ENCODE peak calls at places on chromosomes 2 and 18, in six cellular contexts. C is GM12864; A is NCI-H1092; F is AG09309; V is neural progenitor cell; O is activated naive CD4-positive, alpha-beta T cell treated with anti-CD3 and anti-CD28 coated beads, Interleukin-2, amount 10 ng/mL, durations not matched to agents 7 days and 5 days. E is an unnamed sample.

GRCh38 chr18:34858188-34858587 is 148.1 kb downstream of the DTNA start:
- DNase-seq in F (no peak), A (no peak), O (no peak), V (no peak), C (no peak), E (no peak)

GRCh38 chr18:31555971-31556747 is 35.5 kb upstream of the TTR start:
- DNase-seq in C (peak; percentile 41), O (peak; percentile 47), A (peak; percentile 66), F (peak; percentile 25), V (peak; percentile 59), E (peak; percentile 35)

GRCh38 chr2:219766658-219767057 is 139.2 kb downstream of the SLC4A3 start:
- DNase-seq in F (no peak), V (no peak), O (no peak), C (no peak), A (no peak), E (no peak)

GRCh38 chr2:212677466-212677865 is 138.9 kb upstream of the ERBB4 start:
- DNase-seq in F (no peak), V (peak; percentile 37), C (no peak), A (no peak), O (no peak), E (no peak)

GRCh38 chr18:74598350-74599001 is 806 bp downstream of the ZNF407 start:
- DNase-seq in A (peak; percentile 70), O (peak; percentile 80), F (no peak), V (peak; percentile 76), C (peak; percentile 31), E (peak; percentile 22)

GRCh38 chr2:85457877-85458316 is 39.4 kb downstream of the SH2D6 start:
- DNase-seq in V (no peak), O (no peak), A (no peak), F (no peak), C (no peak), E (no peak)

GRCh38 chr2:111100765-111101162 is 19.9 kb upstream of the BCL2L11 start:
- DNase-seq in F (no peak), V (no peak), C (no peak), O (no peak), A (no peak), E (no peak)

GRCh38 chr2:96663829-96664228 is 21.3 kb downstream of the FER1L5 start:
- DNase-seq in F (no peak), V (no peak), C (no peak), O (no peak), A (no peak), E (no peak)

GRCh38 chr2:213238753-213239591 is 45.3 kb upstream of the SPAG16 start:
- DNase-seq in O (no peak), C (no peak), V (no peak), A (no peak), F (peak; percentile 71), E (peak; percentile 23)

GRCh38 chr2:196171248-196171871 is at the start of gene STK17B:
- DNase-seq in V (peak; percentile 97), C (peak; percentile 86), O (peak; percentile 97), F (peak; percentile 74), A (peak; percentile 87), E (peak; percentile 94)

GRCh38 chr2:115083216-115083615 is 640.8 kb downstream of the DPP10 start:
- DNase-seq in A (no peak), V (peak; percentile 15), F (no peak), O (no peak), C (no peak), E (no peak)

GRCh38 chr18:59303656-59304055 is 14.8 kb downstream of the CPLX4 start:
- DNase-seq in F (no peak), C (no peak), V (no peak), A (no peak), O (no peak), E (no peak)

GRCh38 chr2:103792039-103792438 is 1030.2 kb downstream of the TMEM182 start:
- DNase-seq in O (no peak), C (no peak), F (no peak), V (peak; percentile 32), A (no peak), E (no peak)

GRCh38 chr2:219272351-219272750 is 6.8 kb upstream of the DNAJB2 start:
- DNase-seq in V (no peak), F (no peak), O (no peak), C (no peak), A (no peak), E (no peak)

GRCh38 chr2:3575534-3576324 is 669 bp downstream of the RPS7 start:
- DNase-seq in V (no peak), O (peak; percentile 55), F (no peak), C (no peak), A (no peak), E (no peak)

GRCh38 chr18:54112356-54112755 is 112.1 kb downstream of the MBD2 start:
- DNase-seq in V (no peak), A (no peak), F (peak; percentile 43), C (no peak), O (no peak), E (no peak)

GRCh38 chr2:11669454-11670291 is at the start of gene NTSR2:
- DNase-seq in C (no peak), A (no peak), F (no peak), V (peak; percentile 92), O (peak; percentile 65), E (no peak)

GRCh38 chr2:67290451-67290991 is 106.6 kb upstream of the ETAA1 start:
- DNase-seq in V (no peak), F (peak; percentile 62), O (no peak), A (no peak), C (no peak), E (peak; percentile 12)

GRCh38 chr2:97758131-97758705 is 44.8 kb downstream of the ZAP70 start:
- DNase-seq in C (no peak), A (no peak), F (no peak), O (no peak), V (no peak), E (no peak)

GRCh38 chr2:126886201-126886905 is 12.3 kb upstream of the TEX51 start:
- DNase-seq in V (peak; percentile 91), C (no peak), O (peak; percentile 69), A (peak; percentile 15), F (no peak), E (no peak)

GRCh38 chr2:69559696-69560482 is 83.7 kb downstream of the AAK1 start:
- DNase-seq in A (no peak), F (peak; percentile 27), O (no peak), C (peak; percentile 37), V (peak; percentile 81), E (peak; percentile 57)

GRCh38 chr2:195706161-195706900 is 49.3 kb downstream of the SLC39A10 start:
- DNase-seq in F (no peak), O (no peak), C (no peak), A (no peak), V (peak; percentile 51), E (peak; percentile 12)

GRCh38 chr2:129462349-129462748 is 517.1 kb upstream of the RAB6C start:
- DNase-seq in F (no peak), V (no peak), O (no peak), A (no peak), C (no peak), E (no peak)

GRCh38 chr18:111292-112014 is 46.9 kb upstream of the USP14 start:
- DNase-seq in C (no peak), O (peak; percentile 80), F (no peak), V (peak; percentile 82), A (no peak), E (peak; percentile 56)

GRCh38 chr18:22346342-22346967 is 71.3 kb downstream of the CTAGE1 start:
- DNase-seq in V (no peak), F (no peak), O (no peak), C (no peak), A (no peak), E (no peak)

GRCh38 chr2:16328521-16329190 is 337.0 kb downstream of the CYRIA start:
- DNase-seq in F (no peak), V (no peak), A (no peak), C (no peak), O (no peak), E (no peak)

GRCh38 chr2:174711206-174711605 is 53.1 kb downstream of the CHRNA1 start:
- DNase-seq in V (no peak), A (no peak), C (no peak), F (no peak), O (no peak), E (no peak)

GRCh38 chr18:55076643-55077218 is 117.5 kb upstream of the CCDC68 start:
- DNase-seq in V (no peak), F (no peak), C (no peak), O (no peak), A (no peak), E (no peak)

GRCh38 chr2:6883448-6884122 is 6.0 kb downstream of the RSAD2 start:
- DNase-seq in O (no peak), A (no peak), F (no peak), C (no peak), V (no peak), E (no peak)

GRCh38 chr18:2958819-2959298 is 54.1 kb downstream of the LPIN2 start:
- DNase-seq in A (no peak), C (no peak), V (no peak), O (peak; percentile 74), F (peak; percentile 69), E (no peak)